ENCODE peak calls at places on chromosomes 6 and 20, in eight cellular contexts. J, M, G, N, I, U, H and D are unnamed samples.
A peak's percentile ranks its signal among the peaks of the same experiment; 100 is the strongest.

GRCh38 chr20:10090588-10091166 is 55.9 kb downstream of the ANKEF1 start:
- DNase-seq in I (no peak), U (peak; percentile 11), H (peak; percentile 64), N (no peak), J (no peak), G (peak; percentile 13), M (no peak), D (no peak)

GRCh38 chr6:903746-904145 is 210.8 kb upstream of the EXOC2 start:
- DNase-seq in N (no peak), J (no peak), G (no peak), M (no peak), U (no peak), I (no peak), H (no peak), D (no peak)

GRCh38 chr6:104943781-104944180 is 13.1 kb upstream of the LIN28B start:
- DNase-seq in J (no peak), M (no peak), H (no peak), U (peak; percentile 31), G (no peak), N (no peak), I (no peak), D (no peak)

GRCh38 chr20:1924910-1925861 is 30.0 kb downstream of the SIRPA start:
- DNase-seq in M (no peak), J (no peak), H (no peak), U (no peak), N (no peak), G (no peak), I (no peak), D (no peak)

GRCh38 chr6:151494235-151494950 is 576 bp downstream of the CCDC170 start:
- DNase-seq in G (no peak), H (peak; percentile 43), J (no peak), U (no peak), N (no peak), I (peak; percentile 76), M (peak; percentile 79), D (no peak)

GRCh38 chr6:38079537-38079936 is 260.0 kb downstream of the ZFAND3 start:
- DNase-seq in M (no peak), I (no peak), N (no peak), G (no peak), H (no peak), U (no peak), J (no peak), D (no peak)

GRCh38 chr6:25660512-25660911 is 8.5 kb downstream of the SCGN start:
- DNase-seq in G (no peak), N (no peak), M (no peak), H (no peak), U (no peak), I (no peak), J (no peak), D (no peak)

GRCh38 chr20:4603724-4604123 is 118.0 kb upstream of the PRND start:
- DNase-seq in M (no peak), H (no peak), G (no peak), I (no peak), N (no peak), U (no peak), J (no peak), D (peak; percentile 45)

GRCh38 chr6:21228411-21228810 is 365.1 kb upstream of the SOX4 start:
- DNase-seq in G (no peak), N (no peak), H (no peak), J (no peak), I (no peak), M (no peak), U (no peak), D (no peak)

GRCh38 chr6:15410126-15410391 is 164.2 kb downstream of the JARID2 start:
- DNase-seq in G (no peak), M (no peak), U (peak; percentile 36), H (no peak), I (no peak), J (no peak), N (no peak), D (no peak)

DNA sequence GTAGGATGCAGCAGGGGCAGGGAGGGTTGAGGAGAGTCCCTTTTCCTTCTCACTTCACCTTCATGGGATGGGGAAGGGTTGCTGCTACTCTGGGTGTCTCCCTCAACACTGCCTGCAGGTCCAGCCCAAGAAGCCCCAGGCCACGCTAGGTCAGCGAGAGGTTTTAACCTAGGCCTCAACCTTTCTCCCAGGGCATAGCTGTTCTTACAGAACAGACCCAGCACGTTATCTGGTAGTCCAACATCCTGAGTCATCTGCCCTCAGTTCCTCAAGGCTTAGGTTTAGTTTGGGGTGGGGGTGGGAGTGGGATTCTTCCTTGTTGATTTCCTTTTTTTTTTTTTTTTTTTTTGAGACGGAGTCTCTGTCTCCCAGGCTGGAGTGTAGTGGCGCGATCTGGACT is 15.8 kb downstream of the LRRC73 start:
- DNase-seq in U (peak; percentile 49), M (no peak), N (no peak), I (no peak), G (no peak), H (no peak), J (no peak), D (no peak)
- TF ChIP-seq EP300 in U (no peak), M (no peak), N (no peak), I (no peak), G (no peak), H (no peak), J (no peak), D (no peak)

GRCh38 chr6:129141499-129141898 is 258.6 kb downstream of the LAMA2 start:
- DNase-seq in N (no peak), U (no peak), J (no peak), G (no peak), M (no peak), I (no peak), H (no peak), D (no peak)

GRCh38 chr6:129150476-129150875 is 267.5 kb downstream of the LAMA2 start:
- DNase-seq in U (no peak), H (no peak), M (no peak), I (no peak), N (no peak), J (no peak), G (no peak), D (no peak)

GRCh38 chr6:129146836-129147366 is 264.0 kb downstream of the LAMA2 start:
- DNase-seq in J (no peak), G (no peak), I (no peak), N (no peak), H (no peak), U (no peak), M (no peak), D (no peak)
- TF ChIP-seq EP300 in J (no peak), G (no peak), I (no peak), N (no peak), H (no peak), U (no peak), M (no peak), D (no peak)

GRCh38 chr6:41570270-41570615 is 24.1 kb downstream of the FOXP4 start:
- DNase-seq in M (no peak), H (no peak), G (no peak), N (no peak), U (no peak), I (no peak), J (no peak), D (no peak)

GRCh38 chr6:41568202-41568584 is 22.0 kb downstream of the FOXP4 start:
- DNase-seq in H (no peak), N (no peak), I (no peak), M (no peak), J (no peak), G (no peak), U (no peak), D (no peak)

GRCh38 chr6:41566961-41567360 is 20.8 kb downstream of the FOXP4 start:
- DNase-seq in G (no peak), J (no peak), I (no peak), H (no peak), N (no peak), U (no peak), M (no peak), D (no peak)

GRCh38 chr6:41571066-41571780 is 25.0 kb downstream of the FOXP4 start:
- DNase-seq in I (no peak), J (no peak), N (no peak), M (no peak), H (no peak), U (no peak), G (no peak), D (no peak)

DNA sequence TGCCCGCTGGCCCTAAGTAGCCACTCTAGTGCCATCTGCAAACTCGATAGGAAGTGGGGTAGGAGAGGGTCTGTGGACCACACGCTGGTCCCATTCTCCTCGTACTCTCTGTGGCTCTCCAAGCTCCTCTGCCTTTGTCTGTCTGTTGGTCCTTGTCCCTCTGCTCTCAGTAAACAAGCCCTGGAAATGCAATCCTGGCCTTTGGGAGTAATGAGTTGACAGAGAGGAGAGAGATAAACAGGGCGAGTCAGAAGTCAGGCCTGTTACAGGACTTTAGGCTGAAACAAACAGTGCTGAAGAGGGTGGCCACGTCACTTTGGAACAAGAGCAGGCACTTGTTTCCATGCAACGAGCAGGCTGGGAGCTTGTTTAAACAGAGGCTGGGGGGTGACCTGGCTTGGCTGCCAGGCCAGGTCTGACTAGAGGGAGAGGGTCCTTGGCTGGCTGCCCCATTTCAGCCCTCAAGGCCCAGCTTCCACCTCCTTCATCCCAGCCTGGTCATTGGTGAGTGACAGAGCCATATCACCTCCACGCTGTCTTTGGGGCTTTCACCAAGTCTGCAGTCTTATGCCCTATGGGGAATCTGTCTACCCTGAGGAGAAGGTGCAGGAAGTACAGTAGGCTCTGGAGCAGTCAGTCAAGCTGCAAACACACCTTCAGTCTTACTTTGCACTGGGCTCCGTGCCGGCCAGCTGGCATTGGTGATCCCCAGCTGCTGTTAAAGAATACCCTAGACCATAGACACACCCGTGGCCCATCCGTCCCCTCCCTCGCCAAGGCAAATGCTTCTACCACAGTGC is 22.6 kb downstream of the FOXP4 start:
- DNase-seq in N (no peak), J (no peak), U (no peak), M (no peak), G (no peak), I (no peak), H (peak; percentile 59), D (no peak)
- TF ChIP-seq EP300 in N (no peak), J (no peak), U (no peak), M (no peak), G (no peak), I (no peak), H (no peak), D (no peak)

DNA sequence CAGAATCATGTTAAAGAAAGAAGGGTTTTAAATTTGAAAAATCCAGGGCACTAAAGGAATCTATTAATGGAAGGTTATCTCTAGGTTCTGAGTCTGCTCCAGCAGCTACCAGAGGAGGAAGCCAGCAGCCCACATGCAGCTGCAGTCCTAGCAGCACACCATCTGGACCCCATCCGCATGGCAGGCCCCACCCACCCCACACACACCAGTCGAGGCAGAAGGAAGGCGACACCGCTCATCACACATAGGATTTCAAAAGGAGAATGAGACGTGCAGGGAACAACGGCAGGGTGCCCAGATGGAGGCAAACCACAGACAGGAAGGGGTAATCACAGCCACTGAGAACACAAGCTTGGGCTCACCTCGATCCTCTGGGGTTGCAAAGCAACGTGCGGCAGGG is 78.9 kb downstream of the GINS1 start:
- DNase-seq in H (no peak), U (no peak), G (no peak), I (peak; percentile 44), N (no peak), J (no peak), M (no peak), D (no peak)
- TF ChIP-seq EP300 in H (no peak), U (no peak), G (no peak), I (no peak), N (no peak), J (no peak), M (no peak), D (no peak)